ENCODE peak calls at places on chromosomes 13 and 19, in five cellular contexts. Z is Karpas-422, K is OCI-LY7, W is neuronal stem cell, D is IMR-90. A is an unnamed sample.

GRCh38 chr13:91698308-91698707 is 299.9 kb downstream of the GPC5 start:
- DNase-seq in Z (no peak), K (no peak), W (no peak), D (no peak), A (no peak)

GRCh38 chr19:24078688-24079087 is 8.3 kb upstream of the ZNF254 start:
- DNase-seq in Z (no peak), K (no peak), W (peak; percentile 44), D (no peak), A (no peak)

GRCh38 chr13:30907167-30907761 is 1.2 kb downstream of the MEDAG start:
- DNase-seq in Z (no peak), K (no peak), W (no peak), D (peak; percentile 51), A (no peak)

GRCh38 chr13:95679722-95680121 is 2.8 kb downstream of the DNAJC3 start:
- DNase-seq in Z (peak; percentile 40), K (no peak), W (no peak), D (no peak), A (no peak)

GRCh38 chr13:35988648-35989081 is 142.5 kb downstream of the DCLK1 start:
- DNase-seq in Z (no peak), K (no peak), W (no peak), D (no peak), A (no peak)

GRCh38 chr13:32650705-32651311 is 64.6 kb downstream of the PDS5B start:
- DNase-seq in Z (peak; percentile 83), K (peak; percentile 75), W (peak; percentile 33), D (peak; percentile 75), A (peak; percentile 63)

GRCh38 chr19:28008695-28009094 is 1204.3 kb downstream of the UQCRFS1 start:
- DNase-seq in Z (no peak), K (no peak), W (no peak), D (no peak), A (no peak)

GRCh38 chr13:34675626-34676025 is 266.4 kb upstream of the NBEA start:
- DNase-seq in Z (no peak), K (no peak), W (no peak), D (no peak), A (no peak)

GRCh38 chr19:12284226-12284625 is 10.5 kb downstream of the ZNF44 start:
- DNase-seq in Z (no peak), K (no peak), W (no peak), D (no peak), A (no peak)

GRCh38 chr13:88022826-88023225 is 351.7 kb downstream of the SLITRK5 start:
- DNase-seq in Z (no peak), K (no peak), W (no peak), D (no peak), A (no peak)

GRCh38 chr13:91804724-91805123 is 406.3 kb downstream of the GPC5 start:
- DNase-seq in Z (no peak), K (no peak), W (no peak), D (no peak), A (no peak)

GRCh38 chr13:30443957-30444404 is 21.7 kb downstream of the UBE2L5 start:
- DNase-seq in Z (peak; percentile 98), K (peak; percentile 97), W (no peak), D (no peak), A (no peak)

GRCh38 chr13:32045963-32046785 is 14.6 kb downstream of the FRY start:
- DNase-seq in Z (no peak), K (peak; percentile 76), W (no peak), D (peak; percentile 56), A (peak; percentile 29)

GRCh38 chr13:100039740-100040139 is 49.2 kb upstream of the PCCA start:
- DNase-seq in Z (no peak), K (no peak), W (no peak), D (peak; percentile 3), A (no peak)

GRCh38 chr13:50213526-50213925 is 198.3 kb downstream of the KCNRG start:
- DNase-seq in Z (no peak), K (no peak), W (no peak), D (no peak), A (no peak)
- H2AFZ ChIP-seq in Z (peak overlapping the region; percentile 3), K (no peak overlapping the region), W (no peak overlapping the region), D (no peak overlapping the region), A (no peak overlapping the region)

GRCh38 chr19:51136891-51137551 is 5.1 kb upstream of the SIGLEC7 start:
- DNase-seq in Z (no peak), K (no peak), W (no peak), D (no peak), A (no peak)
- H2AFZ ChIP-seq in Z (no peak overlapping the region), K (no peak overlapping the region), W (no peak overlapping the region), D (peak overlapping the region; percentile 35), A (no peak overlapping the region)

GRCh38 chr13:49545661-49546060 is 39.7 kb downstream of the RCBTB1 start:
- DNase-seq in Z (no peak), K (no peak), W (no peak), D (no peak), A (no peak)

GRCh38 chr13:49553888-49554287 is 31.5 kb downstream of the RCBTB1 start:
- DNase-seq in Z (no peak), K (no peak), W (no peak), D (no peak), A (no peak)

GRCh38 chr13:49546559-49546958 is 38.8 kb downstream of the RCBTB1 start:
- DNase-seq in Z (no peak), K (no peak), W (no peak), D (no peak), A (no peak)

GRCh38 chr13:49551245-49551644 is 34.1 kb downstream of the RCBTB1 start:
- DNase-seq in Z (no peak), K (no peak), W (no peak), D (no peak), A (no peak)

DNA sequence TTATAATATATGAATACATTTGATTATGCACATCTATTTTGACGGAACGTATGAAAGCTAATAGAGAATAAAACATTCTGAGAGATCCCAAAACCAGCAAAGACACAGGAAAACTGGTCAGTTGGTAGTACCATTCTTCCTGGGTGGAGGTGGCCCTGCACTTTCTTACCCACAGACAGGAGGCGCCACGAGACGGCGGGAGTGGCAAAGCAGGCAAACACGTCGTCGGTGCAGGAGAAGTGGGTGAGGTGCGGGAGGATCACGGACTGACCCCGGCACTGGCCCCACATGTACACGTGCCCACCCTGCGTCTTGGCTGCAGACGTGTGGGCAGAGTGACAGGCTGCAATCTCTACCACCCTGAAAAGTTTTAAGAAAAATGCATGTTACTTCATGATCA is 36.1 kb downstream of the RCBTB1 start:
- DNase-seq in Z (no peak), K (no peak), W (no peak), D (no peak), A (no peak)
- H2AFZ ChIP-seq in Z (no peak overlapping the region), K (no peak overlapping the region), W (no peak overlapping the region), D (no peak overlapping the region), A (no peak overlapping the region)

GRCh38 chr13:28582892-28583240 is 76.1 kb upstream of the POMP start:
- DNase-seq in Z (no peak), K (no peak), W (no peak), D (no peak), A (no peak)
- H2AFZ ChIP-seq in Z (no peak overlapping the region), K (no peak overlapping the region), W (no peak overlapping the region), D (no peak overlapping the region), A (no peak overlapping the region)

DNA sequence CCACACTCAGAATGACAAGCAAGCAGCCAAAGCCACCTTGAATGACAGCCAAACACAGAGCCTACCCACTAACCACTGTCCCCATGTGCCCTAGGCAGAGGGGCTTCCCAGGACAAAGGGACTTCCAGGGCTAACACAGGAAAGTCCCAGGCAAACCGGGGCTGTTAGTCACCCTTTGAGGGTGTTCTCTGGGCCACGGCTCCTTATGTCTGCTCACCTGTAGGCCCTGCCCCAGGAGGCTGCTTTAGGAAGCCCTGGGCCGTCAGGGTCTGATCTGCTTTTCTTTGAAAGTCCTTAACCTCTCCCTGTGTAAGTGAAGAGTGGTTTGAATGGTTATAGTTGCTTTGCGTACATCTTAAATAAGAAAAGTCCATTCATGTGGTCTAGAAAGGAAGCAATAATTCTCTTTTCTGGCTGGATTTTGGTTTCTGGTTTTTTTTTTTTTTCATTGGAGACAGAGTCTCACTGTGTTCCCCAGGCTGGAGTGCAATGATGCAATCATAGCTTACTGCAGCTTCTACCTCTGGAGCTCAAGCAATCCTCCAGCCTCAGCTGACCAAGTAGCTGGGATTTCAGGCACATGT is 161.4 kb downstream of the EFNB2 start:
- DNase-seq in Z (no peak), K (no peak), W (no peak), D (peak; percentile 73), A (peak; percentile 49)
- H2AFZ ChIP-seq in Z (no peak overlapping the region), K (no peak overlapping the region), W (no peak overlapping the region), D (peak overlapping the region; percentile 83), A (no peak overlapping the region)

GRCh38 chr13:24511824-24512207 is 762 bp downstream of the PARP4 start:
- DNase-seq in Z (peak; percentile 72), K (peak; percentile 48), W (no peak), D (no peak), A (no peak)
- H2AFZ ChIP-seq in Z (peak overlapping the region; percentile 98), K (peak overlapping the region; percentile 94), W (peak overlapping the region; percentile 98), D (no peak overlapping the region), A (peak overlapping the region; percentile 99)

DNA sequence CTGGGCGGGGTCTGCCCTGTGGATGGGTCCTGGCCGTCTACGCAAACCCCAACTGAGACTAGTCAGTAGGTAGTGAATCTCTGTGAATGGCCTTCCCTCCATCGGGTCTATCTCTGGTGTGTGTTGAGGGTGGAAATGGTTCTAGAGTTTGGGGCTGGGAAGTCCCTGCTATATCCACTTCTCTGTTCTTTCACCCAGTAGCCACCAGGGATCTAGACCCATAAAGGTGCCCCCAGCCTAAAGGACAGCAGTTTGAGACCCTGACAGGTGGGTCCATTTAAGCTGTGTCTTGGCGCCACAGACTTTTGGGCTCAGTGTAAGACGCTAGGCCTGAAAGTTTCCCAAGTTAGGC is 57.7 kb downstream of the ZNF568 start:
- DNase-seq in Z (no peak), K (no peak), W (no peak), D (no peak), A (no peak)
- H2AFZ ChIP-seq in Z (no peak overlapping the region), K (no peak overlapping the region), W (no peak overlapping the region), D (peak overlapping the region; percentile 96), A (peak overlapping the region; percentile 99)

DNA sequence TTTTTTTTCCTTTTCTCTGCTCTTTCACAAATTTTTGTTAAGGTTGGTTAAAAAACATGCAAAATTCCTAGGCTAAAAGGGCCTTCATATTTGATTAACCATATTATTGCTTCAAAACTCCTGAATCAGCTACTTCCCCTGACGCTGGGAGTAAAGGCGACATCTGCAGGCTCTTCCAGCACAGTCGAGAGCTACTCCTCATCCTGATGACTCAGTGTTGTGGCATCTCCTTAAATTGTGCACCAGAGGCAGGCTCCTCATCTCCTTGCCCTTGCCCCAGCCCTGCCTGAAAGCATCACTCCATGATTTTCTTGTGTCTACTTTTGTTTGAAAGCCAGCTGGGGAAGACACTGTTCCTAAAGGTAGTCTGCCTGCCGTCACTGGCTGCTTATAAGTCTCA is 24.5 kb upstream of the SOX1 start:
- DNase-seq in Z (no peak), K (no peak), W (no peak), D (no peak), A (no peak)
- H2AFZ ChIP-seq in Z (no peak overlapping the region), K (no peak overlapping the region), W (no peak overlapping the region), D (no peak overlapping the region), A (no peak overlapping the region)